ENCODE peak calls at places on chromosomes 16 and 17, in four cellular contexts. One of them, this sample, is unnamed.

GRCh38 chr17:34673995-34674900 is 94.9 kb downstream of the TMEM132E start:
- DNase-seq in H1: peak
- DNase-seq in IMR-90: no peak
- DNase-seq in H9: no peak
- DNase-seq in this sample: no peak

GRCh38 chr16:56849690-56850680 is 15.0 kb upstream of the SLC12A3 start:
- DNase-seq in IMR-90: peak
- DNase-seq in H1: no peak
- DNase-seq in H9: no peak
- DNase-seq in this sample: no peak

GRCh38 chr17:73228748-73229236 is 32.9 kb downstream of the CPSF4L start:
- DNase-seq in H9: no peak
- DNase-seq in IMR-90: peak
- DNase-seq in H1: no peak
- DNase-seq in this sample: peak

GRCh38 chr16:72856797-72857196 is 191.1 kb downstream of the ZFHX3 start:
- DNase-seq in IMR-90: no peak
- DNase-seq in H1: peak
- DNase-seq in H9: peak
- DNase-seq in this sample: peak

GRCh38 chr16:30096105-30096861 is at the start of gene YPEL3:
- DNase-seq in IMR-90: peak
- DNase-seq in H9: peak
- DNase-seq in H1: peak
- DNase-seq in this sample: peak

GRCh38 chr17:66165537-66166123 is 26.3 kb downstream of the CEP112 start:
- DNase-seq in H9: no peak
- DNase-seq in H1: no peak
- DNase-seq in IMR-90: peak
- DNase-seq in this sample: peak

GRCh38 chr17:685006-685405 is 29.6 kb downstream of the VPS53 start:
- DNase-seq in H1: no peak
- DNase-seq in H9: no peak
- DNase-seq in IMR-90: no peak
- DNase-seq in this sample: no peak

GRCh38 chr16:62018301-62019060 is 17.8 kb downstream of the CDH8 start:
- DNase-seq in H9: no peak
- DNase-seq in H1: no peak
- DNase-seq in IMR-90: no peak
- DNase-seq in this sample: no peak

GRCh38 chr16:9016824-9017223 is 53.1 kb upstream of the USP7 start:
- DNase-seq in H9: no peak
- DNase-seq in H1: no peak
- DNase-seq in IMR-90: no peak
- DNase-seq in this sample: peak

GRCh38 chr17:51813784-51814174 is 344.7 kb downstream of the CA10 start:
- DNase-seq in IMR-90: no peak
- DNase-seq in H1: no peak
- DNase-seq in H9: no peak
- DNase-seq in this sample: no peak

GRCh38 chr17:49101054-49101534 is 31.5 kb upstream of the B4GALNT2 start:
- DNase-seq in IMR-90: peak
- DNase-seq in H1: no peak
- DNase-seq in H9: no peak
- DNase-seq in this sample: peak

GRCh38 chr17:63311416-63311937 is 134.6 kb downstream of the CYB561 start:
- DNase-seq in H9: no peak
- DNase-seq in H1: no peak
- DNase-seq in IMR-90: no peak
- DNase-seq in this sample: no peak

GRCh38 chr17:75325827-75326586 is 36.8 kb upstream of the SLC25A19 start:
- DNase-seq in H9: no peak
- DNase-seq in IMR-90: peak
- DNase-seq in H1: no peak
- DNase-seq in this sample: peak

GRCh38 chr16:74465281-74465680 is 44.0 kb upstream of the CLEC18B start:
- DNase-seq in IMR-90: no peak
- DNase-seq in H9: no peak
- DNase-seq in H1: no peak
- DNase-seq in this sample: no peak

DNA sequence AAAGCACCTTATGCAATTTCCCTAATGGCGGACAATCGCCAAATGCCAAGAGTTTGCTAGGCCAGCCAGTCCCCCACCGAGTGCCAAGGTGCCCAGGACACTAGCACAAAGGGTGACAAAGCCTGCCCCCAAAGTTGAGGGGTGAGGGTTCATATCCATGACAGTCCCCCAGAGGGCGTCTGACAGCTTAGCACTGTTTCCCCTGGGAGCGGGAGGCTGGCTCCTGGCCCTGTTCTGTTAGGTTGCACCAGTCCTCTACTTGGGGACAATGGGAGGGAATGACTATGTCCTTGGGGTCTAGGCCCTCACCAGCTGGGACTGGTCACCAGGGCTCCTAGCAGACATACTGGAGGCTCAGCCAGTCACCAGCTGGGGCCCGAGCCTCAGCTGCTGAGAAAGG is 66.9 kb downstream of the MYO18A start:
- DNase-seq in H9: no peak
- DNase-seq in IMR-90: no peak
- DNase-seq in H1: no peak
- DNase-seq in this sample: peak
- H3K56ac ChIP-seq in H9: no peak
- H3K56ac ChIP-seq in IMR-90: no peak
- H3K56ac ChIP-seq in H1: no peak
- H3K56ac ChIP-seq in this sample: no peak

GRCh38 chr17:57666946-57667345 is 78.2 kb downstream of the CCDC182 start:
- DNase-seq in IMR-90: no peak
- DNase-seq in H9: peak
- DNase-seq in H1: peak
- DNase-seq in this sample: no peak
- H2BK120ac ChIP-seq in IMR-90: no peak
- H2BK120ac ChIP-seq in H9: no peak
- H2BK120ac ChIP-seq in H1: no peak
- H2BK120ac ChIP-seq in this sample: no peak

GRCh38 chr16:10938844-10939648 is 3.2 kb downstream of the DEXI start:
- DNase-seq in IMR-90: no peak
- DNase-seq in H1: no peak
- DNase-seq in H9: no peak
- DNase-seq in this sample: no peak

GRCh38 chr16:10940501-10941079 is 1.7 kb downstream of the DEXI start:
- DNase-seq in IMR-90: peak
- DNase-seq in H1: no peak
- DNase-seq in H9: no peak
- DNase-seq in this sample: no peak

GRCh38 chr16:10939649-10940206 is 2.5 kb downstream of the DEXI start:
- DNase-seq in IMR-90: no peak
- DNase-seq in H1: no peak
- DNase-seq in H9: no peak
- DNase-seq in this sample: no peak

GRCh38 chr16:10942352-10943297 is at the start of gene DEXI:
- DNase-seq in H1: peak
- DNase-seq in H9: peak
- DNase-seq in IMR-90: peak
- DNase-seq in this sample: peak

GRCh38 chr16:10941127-10941933 is 938 bp downstream of the DEXI start:
- DNase-seq in H1: peak
- DNase-seq in H9: no peak
- DNase-seq in IMR-90: no peak
- DNase-seq in this sample: peak
- H3K4ac ChIP-seq in H1: no peak
- H3K4ac ChIP-seq in H9: no peak
- H3K4ac ChIP-seq in IMR-90: peak
- H3K4ac ChIP-seq in this sample: no peak

DNA sequence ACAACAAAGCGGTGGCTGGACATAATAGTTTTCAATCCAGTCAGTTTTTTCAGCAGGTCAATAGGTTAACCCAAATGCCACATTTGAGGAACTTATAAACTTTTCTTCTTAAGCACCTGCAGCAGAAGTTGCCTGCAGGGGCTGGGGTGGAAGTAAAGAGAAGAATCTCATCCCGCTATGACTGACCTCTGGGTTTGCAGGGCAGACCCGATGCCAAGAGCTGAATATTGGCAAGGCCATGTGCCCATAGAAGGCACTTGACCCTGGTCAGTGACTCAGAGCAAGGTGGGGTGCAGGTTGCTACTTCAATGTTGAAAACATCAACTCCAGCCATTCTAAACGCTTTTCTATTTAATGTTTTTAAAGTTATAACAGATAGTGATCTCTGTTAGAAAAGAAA is 17.9 kb upstream of the SMPD3 start:
- DNase-seq in H9: no peak
- DNase-seq in H1: no peak
- DNase-seq in IMR-90: no peak
- DNase-seq in this sample: no peak
- H3K56ac ChIP-seq in H9: no peak
- H3K56ac ChIP-seq in H1: no peak
- H3K56ac ChIP-seq in IMR-90: no peak
- H3K56ac ChIP-seq in this sample: no peak

DNA sequence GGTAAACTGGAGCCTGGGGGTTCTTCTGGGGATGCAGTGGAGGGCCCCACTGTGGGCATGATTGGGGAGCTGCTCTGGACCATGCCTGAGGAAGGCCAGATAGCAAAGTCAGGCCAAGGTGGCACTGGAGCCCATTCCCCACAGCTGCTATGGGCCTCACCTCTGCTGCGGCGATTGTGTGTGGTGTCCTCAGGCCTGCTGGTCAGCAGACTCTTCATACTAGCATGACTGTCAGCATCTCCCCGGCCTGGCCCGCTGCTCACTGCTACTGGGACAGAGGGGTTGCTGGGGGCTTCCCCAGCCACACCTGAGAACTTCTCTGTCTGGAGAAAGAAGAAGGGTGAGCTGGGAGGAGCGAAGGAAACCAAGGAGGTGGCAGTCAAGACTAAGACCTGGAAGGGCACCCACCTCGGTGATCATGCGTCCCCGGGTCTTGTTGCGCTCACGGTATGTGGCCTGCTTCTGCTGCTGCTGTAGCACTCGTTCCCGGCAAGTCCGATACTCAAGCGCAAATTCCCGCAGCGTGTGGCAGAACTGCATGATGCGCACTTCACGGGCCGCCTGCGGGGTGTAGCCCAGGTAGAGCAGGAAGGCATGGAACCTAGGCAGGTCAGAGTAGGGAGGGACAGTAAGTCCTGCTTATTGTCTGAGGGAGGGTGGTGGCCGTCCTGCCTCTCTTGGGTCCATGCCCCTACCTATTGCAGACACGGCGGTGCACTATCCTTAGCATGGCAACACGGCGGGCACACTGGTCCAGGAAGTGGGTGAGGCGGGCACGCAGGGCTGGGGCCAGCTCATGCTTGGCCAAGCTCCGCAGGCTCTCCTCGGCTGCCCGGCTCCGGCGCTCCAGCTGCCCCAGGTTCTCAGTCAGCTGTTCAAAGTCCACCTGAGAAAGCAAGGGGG is 3.2 kb downstream of the TMEM208 start:
- DNase-seq in IMR-90: no peak
- DNase-seq in H9: no peak
- DNase-seq in H1: no peak
- DNase-seq in this sample: no peak
- H2BK120ac ChIP-seq in IMR-90: no peak
- H2BK120ac ChIP-seq in H9: no peak
- H2BK120ac ChIP-seq in H1: no peak
- H2BK120ac ChIP-seq in this sample: no peak